ENCODE peak calls at places on chromosome X, in seven cellular contexts. L, H, V, C, W, R and U are unnamed samples.

GRCh38 chrX:13283968-13284914 is 35.6 kb downstream of the ATXN3L start:
- DNase-seq in L (no peak), H (no peak), V (peak), C (no peak), W (peak), R (no peak), U (peak)

GRCh38 chrX:130109429-130110378 is 593 bp downstream of the ELF4 start:
- DNase-seq in L (no peak), H (no peak), V (no peak), C (no peak), W (no peak), R (no peak), U (peak)

GRCh38 chrX:103063191-103063845 is 653 bp downstream of the BEX1 start:
- DNase-seq in L (peak), H (no peak), V (peak), C (peak), W (peak), R (no peak), U (peak)

GRCh38 chrX:42930951-42931350 is 153.0 kb upstream of the PPP1R2C start:
- DNase-seq in L (no peak), H (no peak), V (no peak), C (no peak), W (no peak), R (no peak), U (no peak)

GRCh38 chrX:519741-520140 is 110.8 kb upstream of the SHOX start:
- DNase-seq in L (no peak), H (no peak), V (no peak), C (no peak), W (no peak), R (no peak), U (no peak)

GRCh38 chrX:70398899-70399298 is 24.2 kb upstream of the GDPD2 start:
- DNase-seq in L (no peak), H (no peak), V (no peak), C (no peak), W (no peak), R (peak), U (no peak)

GRCh38 chrX:150548684-150549083 is 19.7 kb upstream of the MTM1 start:
- DNase-seq in L (no peak), H (no peak), V (no peak), C (no peak), W (no peak), R (no peak), U (no peak)

GRCh38 chrX:121642415-121642814 is 595.0 kb downstream of the GLUD2 start:
- DNase-seq in L (no peak), H (no peak), V (no peak), C (no peak), W (no peak), R (no peak), U (no peak)

GRCh38 chrX:129347291-129347690 is 176.0 kb downstream of the SMARCA1 start:
- DNase-seq in L (no peak), H (peak), V (no peak), C (no peak), W (peak), R (no peak), U (peak)

GRCh38 chrX:13938053-13938765 is 91.5 kb downstream of the GEMIN8 start:
- DNase-seq in L (peak), H (no peak), V (peak), C (peak), W (peak), R (no peak), U (peak)

GRCh38 chrX:140439455-140439854 is 65.4 kb downstream of the SOX3 start:
- DNase-seq in L (peak), H (no peak), V (no peak), C (no peak), W (peak), R (no peak), U (peak)

GRCh38 chrX:154546354-154547244 is at the start of gene G6PD:
- DNase-seq in L (peak), H (peak), V (no peak), C (peak), W (peak), R (peak), U (no peak)

GRCh38 chrX:101229155-101229554 is 9.6 kb downstream of the DRP2 start:
- DNase-seq in L (no peak), H (no peak), V (no peak), C (no peak), W (no peak), R (no peak), U (no peak)

GRCh38 chrX:11259437-11259836 is 33.8 kb upstream of the AMELX start:
- DNase-seq in L (no peak), H (no peak), V (no peak), C (no peak), W (no peak), R (no peak), U (no peak)

GRCh38 chrX:13647709-13648212 is 5.2 kb upstream of the TCEANC start:
- DNase-seq in L (no peak), H (peak), V (no peak), C (no peak), W (no peak), R (peak), U (no peak)

GRCh38 chrX:150848914-150849365 is 49.5 kb downstream of the CD99L2 start:
- DNase-seq in L (no peak), H (no peak), V (peak), C (no peak), W (no peak), R (no peak), U (no peak)

GRCh38 chrX:17944833-17945497 is 83.9 kb upstream of the RAI2 start:
- DNase-seq in L (no peak), H (peak), V (no peak), C (peak), W (no peak), R (no peak), U (peak)

GRCh38 chrX:103831342-103831802 is 685 bp downstream of the RAB9B start:
- DNase-seq in L (no peak), H (peak), V (no peak), C (no peak), W (no peak), R (peak), U (no peak)

GRCh38 chrX:12360389-12360788 is 222.1 kb downstream of the FRMPD4 start:
- DNase-seq in L (no peak), H (no peak), V (no peak), C (no peak), W (no peak), R (no peak), U (no peak)

GRCh38 chrX:126552313-126553022 is at the start of gene DCAF12L1:
- DNase-seq in L (no peak), H (no peak), V (no peak), C (no peak), W (peak), R (no peak), U (peak)

GRCh38 chrX:2360731-2361130 is 140.0 kb downstream of the DHRSX start:
- DNase-seq in L (no peak), H (no peak), V (no peak), C (no peak), W (no peak), R (no peak), U (no peak)

GRCh38 chrX:17415242-17415815 is 40.3 kb downstream of the NHS start:
- DNase-seq in L (no peak), H (no peak), V (no peak), C (no peak), W (no peak), R (no peak), U (no peak)

GRCh38 chrX:107716045-107716684 is 59.4 kb downstream of the TSC22D3 start:
- DNase-seq in L (peak), H (no peak), V (peak), C (peak), W (peak), R (peak), U (peak)

GRCh38 chrX:129693343-129693742 is 38.6 kb upstream of the APLN start:
- DNase-seq in L (no peak), H (no peak), V (no peak), C (no peak), W (no peak), R (no peak), U (no peak)